ENCODE peak calls at places on chromosomes 13 and 19, in ten cellular contexts. Y is neuronal stem cell; K is effector CD4-positive, alpha-beta T cell; X is HS-5; V is omental fat pad; D is tibial nerve; H is sciatic nerve; M is activated B cell treated with CpG ODN at 0.5 μM for 24 hours; F is psoas muscle; E is NCI-H1694 treated with DMSO at 0.1 percent for 48 hours. C is an unnamed sample.

GRCh38 chr19:16397791-16398529 is 73.3 kb downstream of the KLF2 start:
- DNase-seq in Y (no peak), K (no peak), X (no peak), V (no peak), D (peak), H (no peak), M (no peak), F (no peak), E (no peak), C (no peak)

GRCh38 chr19:54391589-54392061 is 23.6 kb upstream of the TTYH1 start:
- DNase-seq in Y (no peak), K (no peak), X (no peak), V (no peak), D (no peak), H (no peak), M (no peak), F (no peak), E (no peak), C (no peak)

GRCh38 chr19:55056827-55057226 is 6.1 kb downstream of the RDH13 start:
- DNase-seq in Y (no peak), K (no peak), X (no peak), V (no peak), D (no peak), H (no peak), M (no peak), F (no peak), E (no peak), C (no peak)

GRCh38 chr13:113764793-113765190 is 5.8 kb downstream of the TMEM255B start:
- DNase-seq in Y (no peak), K (no peak), X (no peak), V (no peak), D (no peak), H (peak), M (no peak), F (no peak), E (no peak), C (peak)

GRCh38 chr13:114043421-114044053 is 69.7 kb upstream of the C13orf46 start:
- DNase-seq in Y (peak), K (no peak), X (no peak), V (no peak), D (peak), H (no peak), M (no peak), F (peak), E (peak), C (peak)

GRCh38 chr13:30111810-30112209 is 195.5 kb downstream of the KATNAL1 start:
- DNase-seq in Y (no peak), K (no peak), X (no peak), V (no peak), D (no peak), H (no peak), M (no peak), F (no peak), E (no peak), C (no peak)

GRCh38 chr13:41668130-41668757 is 210.9 kb downstream of the RGCC start:
- DNase-seq in Y (peak), K (peak), X (peak), V (no peak), D (peak), H (no peak), M (no peak), F (peak), E (peak), C (peak)

GRCh38 chr19:897442-898039 is 4.3 kb downstream of the RNU6-9 start:
- DNase-seq in Y (no peak), K (no peak), X (no peak), V (no peak), D (no peak), H (no peak), M (no peak), F (peak), E (no peak), C (no peak)

GRCh38 chr19:38386300-38386967 is 1.4 kb downstream of the GGN start:
- DNase-seq in Y (no peak), K (no peak), X (no peak), V (no peak), D (no peak), H (no peak), M (no peak), F (no peak), E (no peak), C (no peak)

GRCh38 chr13:69565334-69565733 is 542.3 kb upstream of the ATXN8OS start:
- DNase-seq in Y (no peak), K (no peak), X (peak), V (no peak), D (no peak), H (no peak), M (no peak), F (no peak), E (peak), C (no peak)

GRCh38 chr19:17553256-17553655 is 2.2 kb upstream of the COLGALT1 start:
- DNase-seq in Y (no peak), K (no peak), X (peak), V (no peak), D (peak), H (peak), M (no peak), F (peak), E (peak), C (peak)

GRCh38 chr13:51370116-51370515 is 30.6 kb downstream of the SERPINE3 start:
- DNase-seq in Y (no peak), K (no peak), X (no peak), V (no peak), D (no peak), H (no peak), M (no peak), F (no peak), E (no peak), C (no peak)

GRCh38 chr13:101730420-101731000 is 278.0 kb downstream of the ITGBL1 start:
- DNase-seq in Y (no peak), K (no peak), X (no peak), V (no peak), D (no peak), H (no peak), M (no peak), F (no peak), E (no peak), C (no peak)

GRCh38 chr19:4556574-4557185 is 2.8 kb downstream of the SEMA6B start:
- DNase-seq in Y (no peak), K (no peak), X (no peak), V (no peak), D (no peak), H (no peak), M (no peak), F (no peak), E (no peak), C (no peak)

GRCh38 chr19:44703336-44704078 is 4.6 kb downstream of the CEACAM16 start:
- DNase-seq in Y (no peak), K (no peak), X (no peak), V (no peak), D (no peak), H (no peak), M (no peak), F (no peak), E (no peak), C (no peak)

GRCh38 chr13:76886292-76887061 is at the start of gene KCTD12:
- DNase-seq in Y (peak), K (peak), X (no peak), V (peak), D (peak), H (peak), M (peak), F (peak), E (peak), C (peak)

GRCh38 chr19:29724741-29725140 is 9.7 kb upstream of the C19orf12 start:
- DNase-seq in Y (no peak), K (no peak), X (no peak), V (no peak), D (no peak), H (no peak), M (no peak), F (no peak), E (no peak), C (no peak)

GRCh38 chr19:18203408-18203862 is 407 bp downstream of the RAB3A start:
- DNase-seq in Y (no peak), K (no peak), X (no peak), V (no peak), D (no peak), H (peak), M (no peak), F (peak), E (no peak), C (no peak)

GRCh38 chr13:112606125-112607001 is 18.4 kb upstream of the TUBGCP3 start:
- DNase-seq in Y (peak), K (peak), X (no peak), V (peak), D (peak), H (peak), M (peak), F (peak), E (peak), C (peak)

GRCh38 chr19:36604656-36605100 is 435 bp upstream of the ZNF382 start:
- DNase-seq in Y (no peak), K (peak), X (no peak), V (peak), D (peak), H (peak), M (peak), F (peak), E (no peak), C (peak)

GRCh38 chr19:3387645-3388589 is 21.5 kb downstream of the NFIC start:
- DNase-seq in Y (no peak), K (no peak), X (no peak), V (peak), D (peak), H (peak), M (no peak), F (peak), E (peak), C (peak)

GRCh38 chr13:66424417-66424816 is 805.7 kb downstream of the PCDH9 start:
- DNase-seq in Y (no peak), K (no peak), X (no peak), V (no peak), D (no peak), H (no peak), M (no peak), F (no peak), E (no peak), C (no peak)

GRCh38 chr19:9178901-9179300 is at the start of gene OR7D2:
- DNase-seq in Y (no peak), K (no peak), X (no peak), V (no peak), D (no peak), H (no peak), M (no peak), F (no peak), E (no peak), C (no peak)

GRCh38 chr19:31263317-31263716 is 85.9 kb downstream of the TSHZ3 start:
- DNase-seq in Y (no peak), K (no peak), X (no peak), V (no peak), D (no peak), H (no peak), M (no peak), F (no peak), E (no peak), C (peak)

GRCh38 chr13:50919291-50919690 is 9.7 kb downstream of the RNASEH2B start:
- DNase-seq in Y (no peak), K (no peak), X (no peak), V (no peak), D (no peak), H (no peak), M (no peak), F (no peak), E (no peak), C (no peak)

GRCh38 chr13:46721054-46721453 is 75.9 kb downstream of the ESD start:
- DNase-seq in Y (peak), K (peak), X (no peak), V (no peak), D (peak), H (peak), M (no peak), F (peak), E (peak), C (no peak)

GRCh38 chr19:11577451-11578341 is at the start of gene ACP5:
- DNase-seq in Y (no peak), K (no peak), X (no peak), V (no peak), D (no peak), H (no peak), M (no peak), F (no peak), E (no peak), C (no peak)

GRCh38 chr19:29294343-29294811 is 81.4 kb upstream of the UQCRFS1 start:
- DNase-seq in Y (no peak), K (no peak), X (no peak), V (no peak), D (no peak), H (no peak), M (no peak), F (no peak), E (no peak), C (no peak)

GRCh38 chr19:50377051-50377441 is 789 bp downstream of the NR1H2 start:
- DNase-seq in Y (no peak), K (peak), X (no peak), V (no peak), D (no peak), H (no peak), M (no peak), F (peak), E (no peak), C (peak)

GRCh38 chr19:3450796-3451411 is 29.4 kb downstream of the SMIM24 start:
- DNase-seq in Y (no peak), K (no peak), X (peak), V (peak), D (peak), H (no peak), M (no peak), F (peak), E (peak), C (peak)

GRCh38 chr19:21323000-21323399 is 6.2 kb downstream of the ZNF708 start:
- DNase-seq in Y (no peak), K (no peak), X (no peak), V (no peak), D (no peak), H (no peak), M (no peak), F (no peak), E (no peak), C (no peak)

GRCh38 chr13:77353980-77354379 is 27.1 kb upstream of the MYCBP2 start:
- DNase-seq in Y (no peak), K (no peak), X (no peak), V (no peak), D (no peak), H (no peak), M (no peak), F (no peak), E (no peak), C (no peak)

GRCh38 chr19:28403698-28404099 is 809.3 kb downstream of the UQCRFS1 start:
- DNase-seq in Y (no peak), K (no peak), X (no peak), V (no peak), D (no peak), H (no peak), M (no peak), F (no peak), E (no peak), C (no peak)